ENCODE peak calls at places on chromosomes 1 and 21, in five cellular contexts. P, L, Z, D and G are unnamed samples.

GRCh38 chr1:19597463-19598309 is 46.4 kb upstream of the NBL1 start:
- DNase-seq in D (no peak), Z (no peak), L (peak; percentile 47), P (peak; percentile 54), G (no peak)

GRCh38 chr1:32269744-32270143 is 18.7 kb downstream of the LCK start:
- DNase-seq in D (no peak), P (no peak), L (no peak), Z (no peak), G (no peak)

GRCh38 chr1:21251773-21252471 is 38.3 kb downstream of the ECE1 start:
- DNase-seq in L (peak; percentile 97), P (no peak), Z (peak; percentile 84), D (no peak), G (no peak)

GRCh38 chr1:223836586-223836985 is 9.2 kb downstream of the TP53BP2 start:
- DNase-seq in P (no peak), D (no peak), Z (no peak), L (no peak), G (no peak)

GRCh38 chr1:156490401-156491032 is 10.1 kb downstream of the MEF2D start:
- DNase-seq in P (peak; percentile 77), D (peak; percentile 63), Z (no peak), L (no peak), G (peak; percentile 53)

GRCh38 chr1:184633785-184634184 is 120.9 kb downstream of the EDEM3 start:
- DNase-seq in P (peak; percentile 29), Z (no peak), L (no peak), D (peak; percentile 75), G (no peak)

GRCh38 chr21:16794944-16795343 is 717.9 kb upstream of the CXADR start:
- DNase-seq in D (no peak), P (no peak), L (peak; percentile 95), Z (no peak), G (no peak)

GRCh38 chr1:44031051-44031899 is at the start of gene SLC6A9:
- DNase-seq in D (peak; percentile 79), P (peak; percentile 82), L (peak; percentile 72), Z (peak; percentile 44), G (peak; percentile 63)

GRCh38 chr1:238823416-238823815 is 563.0 kb upstream of the CHRM3 start:
- DNase-seq in Z (no peak), P (no peak), L (no peak), D (no peak), G (no peak)

GRCh38 chr1:31736675-31737074 is 27.5 kb downstream of the ADGRB2 start:
- DNase-seq in P (no peak), D (no peak), L (no peak), Z (no peak), G (no peak)

GRCh38 chr1:1035291-1035931 is 15.5 kb downstream of the AGRN start:
- DNase-seq in Z (no peak), L (no peak), P (no peak), D (no peak), G (no peak)
- TF ChIP-seq CTCF in Z (no peak), L (no peak), P (peak; percentile 12), D (no peak), G (no peak)

GRCh38 chr1:77511440-77511840 is 171.0 kb downstream of the ZZZ3 start:
- DNase-seq in L (peak; percentile 86), P (no peak), Z (no peak), D (no peak), G (no peak)
- TF ChIP-seq CTCF in L (no peak), P (no peak), Z (no peak), D (no peak), G (no peak)

GRCh38 chr1:1031659-1032245 is 11.8 kb downstream of the AGRN start:
- DNase-seq in L (no peak), D (no peak), Z (no peak), P (no peak), G (no peak)
- TF ChIP-seq CTCF in L (no peak), D (no peak), Z (no peak), P (no peak), G (no peak)

GRCh38 chr21:41660748-41661147 is 106.1 kb downstream of the RIPK4 start:
- DNase-seq in L (no peak), Z (no peak), P (no peak), D (no peak), G (no peak)

GRCh38 chr21:41658321-41658720 is 108.5 kb downstream of the RIPK4 start:
- DNase-seq in P (no peak), L (no peak), D (no peak), Z (no peak), G (peak; percentile 56)

GRCh38 chr21:41662161-41662560 is 104.7 kb downstream of the RIPK4 start:
- DNase-seq in L (no peak), D (no peak), Z (no peak), P (no peak), G (no peak)

GRCh38 chr21:41662761-41663160 is 104.1 kb downstream of the RIPK4 start:
- DNase-seq in D (no peak), L (no peak), P (no peak), Z (no peak), G (no peak)

DNA sequence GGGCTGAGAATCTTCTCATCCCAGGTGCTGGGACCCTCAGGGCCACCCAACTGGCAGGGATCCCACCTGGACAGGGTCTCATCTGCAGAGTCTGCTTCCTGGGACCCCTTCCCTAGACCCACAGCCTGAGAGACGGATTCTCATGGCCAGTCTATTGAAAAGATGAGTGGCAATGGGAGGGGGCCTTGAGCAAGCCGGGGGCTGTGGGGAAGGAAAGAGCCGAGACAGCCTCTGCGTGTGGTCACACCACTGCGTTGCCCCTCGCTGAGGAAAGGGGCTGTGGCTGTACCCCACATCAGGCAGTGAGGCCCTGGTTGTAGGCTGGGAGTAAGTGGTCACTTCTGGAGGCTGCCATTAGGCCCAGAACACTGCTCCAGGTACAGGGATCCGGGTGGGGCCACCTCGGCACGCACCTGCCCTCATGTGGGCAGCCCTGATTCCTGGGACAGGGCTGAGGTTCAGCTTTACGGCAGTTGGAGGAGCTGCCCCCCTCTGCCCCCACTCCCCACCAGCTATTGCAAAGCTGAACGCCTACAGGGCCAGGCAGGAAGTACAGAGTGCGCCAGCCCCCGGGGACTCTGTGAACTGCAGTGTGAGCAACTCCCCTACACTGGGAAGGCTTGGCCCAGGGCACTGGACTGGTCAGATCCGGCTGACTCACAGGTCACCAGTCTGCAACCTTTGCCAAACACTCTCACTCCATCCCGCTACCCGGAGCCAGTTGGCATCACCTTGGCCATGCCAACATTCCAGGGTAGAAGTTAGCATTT is 106.9 kb downstream of the RIPK4 start:
- DNase-seq in L (no peak), Z (peak; percentile 80), D (no peak), P (no peak), G (peak; percentile 33)
- TF ChIP-seq CTCF in L (no peak), Z (peak; percentile 67), D (peak; percentile 7), P (no peak), G (no peak)